ENCODE peak calls at places on chromosome 3, in nine cellular contexts. V is activated CD4-positive, alpha-beta T cell treated with anti-CD3 and anti-CD28 coated beads for 24 hours; P is RPMI7951; W is adrenal gland; T is ELR; K is tibial artery; A is KG1; Q is NCI-H748 treated with DMSO at 0.1 percent for 48 hours; N is BE2C. I is an unnamed sample.

GRCh38 chr3:178117641-178118040 is 418.6 kb upstream of the KCNMB2 start:
- DNase-seq in V (no peak), P (no peak), W (no peak), T (peak), K (no peak), A (no peak), Q (no peak), N (no peak), I (no peak)

GRCh38 chr3:188076176-188076575 is 77.8 kb upstream of the LPP start:
- DNase-seq in V (no peak), P (no peak), W (no peak), T (no peak), K (peak), A (no peak), Q (no peak), N (no peak), I (no peak)

GRCh38 chr3:49785565-49786356 is 581 bp downstream of the IP6K1 start:
- DNase-seq in V (no peak), P (peak), W (peak), T (peak), K (no peak), A (peak), Q (no peak), N (no peak), I (no peak)

GRCh38 chr3:105791919-105792786 is 76.7 kb downstream of the CBLB start:
- DNase-seq in V (no peak), P (peak), W (peak), T (peak), K (peak), A (no peak), Q (no peak), N (no peak), I (no peak)

GRCh38 chr3:64244011-64244942 is 19.0 kb upstream of the PRICKLE2 start:
- DNase-seq in V (no peak), P (peak), W (no peak), T (peak), K (no peak), A (no peak), Q (no peak), N (peak), I (no peak)

GRCh38 chr3:157129782-157130137 is 30.2 kb downstream of the CCNL1 start:
- DNase-seq in V (no peak), P (no peak), W (no peak), T (no peak), K (no peak), A (no peak), Q (no peak), N (no peak), I (no peak)

GRCh38 chr3:57691411-57692133 is 1.3 kb downstream of the DENND6A start:
- DNase-seq in V (peak), P (no peak), W (peak), T (peak), K (no peak), A (no peak), Q (no peak), N (no peak), I (no peak)

GRCh38 chr3:47283193-47283537 is 421 bp downstream of the KLHL18 start:
- DNase-seq in V (no peak), P (peak), W (peak), T (peak), K (no peak), A (no peak), Q (no peak), N (no peak), I (no peak)

GRCh38 chr3:48297111-48297810 is 36.2 kb downstream of the SPINK8 start:
- DNase-seq in V (no peak), P (no peak), W (no peak), T (no peak), K (no peak), A (no peak), Q (no peak), N (no peak), I (no peak)

GRCh38 chr3:44643024-44643423 is 5.5 kb upstream of the ZNF35 start:
- DNase-seq in V (no peak), P (no peak), W (no peak), T (no peak), K (no peak), A (no peak), Q (no peak), N (no peak), I (no peak)

GRCh38 chr3:98657429-98657828 is 64.0 kb upstream of the CPOX start:
- DNase-seq in V (peak), P (no peak), W (no peak), T (peak), K (no peak), A (no peak), Q (no peak), N (peak), I (peak)